ENCODE peak calls at places on chromosomes 5 and 9, in five cellular contexts. E is PC-3, T is A673, L is mesendoderm, F is lung. Z is an unnamed sample. For H3K36me3, the result is how much of the 10 kb centered on the place peaks cover.

GRCh38 chr5:102554728-102555127 is 55.9 kb upstream of the SLCO6A1 start:
- DNase-seq in E (peak), T (peak), L (peak), F (no peak), Z (peak)

GRCh38 chr5:80275347-80275746 is 19.5 kb upstream of the SERINC5 start:
- DNase-seq in E (peak), T (peak), L (peak), F (no peak), Z (peak)

GRCh38 chr5:37875051-37875787 is 35.4 kb upstream of the GDNF start:
- DNase-seq in E (peak), T (peak), L (peak), F (no peak), Z (no peak)

GRCh38 chr5:167827766-167828165 is 463.7 kb upstream of the WWC1 start:
- DNase-seq in E (peak), T (no peak), L (no peak), F (no peak), Z (no peak)

GRCh38 chr5:61823796-61824195 is 482.2 kb upstream of the KIF2A start:
- DNase-seq in E (no peak), T (no peak), L (no peak), F (no peak), Z (peak)

GRCh38 chr9:129276486-129277260 is 98.6 kb upstream of the IER5L start:
- DNase-seq in E (no peak), T (no peak), L (no peak), F (no peak), Z (no peak)

GRCh38 chr9:36424289-36425055 is 24.4 kb upstream of the RNF38 start:
- DNase-seq in E (no peak), T (no peak), L (no peak), F (no peak), Z (no peak)

GRCh38 chr9:92729735-92730155 is 34.9 kb downstream of the BICD2 start:
- DNase-seq in E (no peak), T (no peak), L (no peak), F (no peak), Z (no peak)

GRCh38 chr5:143751342-143751741 is 60.6 kb upstream of the HMHB1 start:
- DNase-seq in E (no peak), T (no peak), L (no peak), F (no peak), Z (no peak)

GRCh38 chr5:12214631-12215030 is 310.4 kb upstream of the CTNND2 start:
- DNase-seq in E (peak), T (no peak), L (no peak), F (no peak), Z (no peak)

GRCh38 chr5:106610041-106610440 is 1060.7 kb downstream of the EFNA5 start:
- DNase-seq in E (no peak), T (no peak), L (no peak), F (no peak), Z (no peak)

GRCh38 chr5:127958421-127959011 is 125.0 kb upstream of the SLC12A2 start:
- DNase-seq in E (peak), T (peak), L (no peak), F (no peak), Z (peak)

GRCh38 chr5:119357309-119357708 is 1.5 kb downstream of the TNFAIP8 start:
- DNase-seq in E (no peak), T (no peak), L (no peak), F (no peak), Z (no peak)

GRCh38 chr9:128203024-128203841 is at the start of gene DNM1:
- DNase-seq in E (peak), T (peak), L (peak), F (peak), Z (peak)

GRCh38 chr5:107719207-107719606 is 48.5 kb upstream of the EFNA5 start:
- DNase-seq in E (no peak), T (no peak), L (no peak), F (no peak), Z (peak)

GRCh38 chr9:69104830-69105527 is 69.1 kb upstream of the TJP2 start:
- DNase-seq in E (peak), T (no peak), L (peak), F (peak), Z (no peak)

GRCh38 chr5:65395526-65396155 is 86.1 kb downstream of the ADAMTS6 start:
- DNase-seq in E (no peak), T (no peak), L (no peak), F (no peak), Z (no peak)

GRCh38 chr5:107502711-107503110 is 168.0 kb downstream of the EFNA5 start:
- DNase-seq in E (no peak), T (peak), L (peak), F (no peak), Z (no peak)

GRCh38 chr5:155546075-155546474 is 532.5 kb downstream of the KIF4B start:
- DNase-seq in E (no peak), T (no peak), L (no peak), F (no peak), Z (no peak)

GRCh38 chr9:69118656-69119055 is 55.4 kb upstream of the TJP2 start:
- DNase-seq in E (no peak), T (no peak), L (no peak), F (no peak), Z (no peak)

GRCh38 chr9:69180670-69181069 is 6.6 kb downstream of the TJP2 start:
- DNase-seq in E (peak), T (peak), L (peak), F (peak), Z (peak)

GRCh38 chr9:88646539-88646938 is 111.6 kb downstream of the NXNL2 start:
- DNase-seq in E (no peak), T (no peak), L (no peak), F (no peak), Z (no peak)

GRCh38 chr5:78472469-78473106 is 112.2 kb downstream of the SCAMP1 start:
- DNase-seq in E (no peak), T (peak), L (no peak), F (no peak), Z (no peak)

GRCh38 chr9:2274762-2275161 is 259.6 kb downstream of the SMARCA2 start:
- DNase-seq in E (no peak), T (no peak), L (no peak), F (no peak), Z (no peak)

GRCh38 chr5:58773744-58774441 is 191.0 kb downstream of the RAB3C start:
- DNase-seq in E (no peak), T (no peak), L (no peak), F (no peak), Z (peak)

GRCh38 chr9:108150736-108151135 is 661.2 kb upstream of the KLF4 start:
- DNase-seq in E (no peak), T (peak), L (no peak), F (peak), Z (no peak)

GRCh38 chr9:131817627-131818026 is 77.8 kb upstream of the RAPGEF1 start:
- DNase-seq in E (no peak), T (no peak), L (no peak), F (no peak), Z (peak)

GRCh38 chr5:171961117-171961516 is 45.3 kb downstream of the FBXW11 start:
- DNase-seq in E (no peak), T (no peak), L (no peak), F (no peak), Z (no peak)

GRCh38 chr9:120901704-120902103 is 24.7 kb upstream of the PHF19 start:
- DNase-seq in E (no peak), T (no peak), L (no peak), F (no peak), Z (no peak)

GRCh38 chr5:170576602-170577584 is 73.1 kb downstream of the KCNIP1 start:
- DNase-seq in E (no peak), T (no peak), L (no peak), F (no peak), Z (no peak)

GRCh38 chr5:168647083-168647482 is 67.9 kb upstream of the PANK3 start:
- DNase-seq in E (peak), T (no peak), L (peak), F (no peak), Z (no peak)

GRCh38 chr5:52989781-52990530 is 804 bp downstream of the ITGA2 start:
- DNase-seq in E (peak), T (peak), L (peak), F (peak), Z (peak)

GRCh38 chr9:129405831-129406220 is 215.1 kb downstream of the C9orf50 start:
- DNase-seq in E (no peak), T (no peak), L (no peak), F (no peak), Z (no peak)

GRCh38 chr9:115006660-115007059 is 76.3 kb upstream of the TNFSF8 start:
- DNase-seq in E (peak), T (no peak), L (no peak), F (no peak), Z (no peak)

GRCh38 chr5:133637206-133637605 is 24.9 kb upstream of the FSTL4 start:
- DNase-seq in E (no peak), T (no peak), L (no peak), F (no peak), Z (no peak)

GRCh38 chr9:14406463-14406862 is 92.5 kb upstream of the NFIB start:
- DNase-seq in E (no peak), T (no peak), L (no peak), F (no peak), Z (no peak)

GRCh38 chr9:13274901-13275641 is 4.4 kb downstream of the MPDZ start:
- DNase-seq in E (peak), T (peak), L (peak), F (no peak), Z (no peak)

GRCh38 chr9:34459941-34460340 is 1.3 kb downstream of the DNAI1 start:
- DNase-seq in E (no peak), T (no peak), L (no peak), F (no peak), Z (no peak)

GRCh38 chr5:35856186-35857003 is at the start of gene IL7R:
- DNase-seq in E (peak), T (no peak), L (no peak), F (no peak), Z (no peak)

GRCh38 chr9:135526089-135526729 is 5.0 kb downstream of the LCN1 start:
- DNase-seq in E (no peak), T (no peak), L (no peak), F (no peak), Z (no peak)

GRCh38 chr5:54458221-54458620 is 2.7 kb downstream of the HSPB3 start:
- DNase-seq in E (no peak), T (no peak), L (peak), F (no peak), Z (no peak)
- H3K27ac ChIP-seq in E (no peak), T (no peak), L (no peak), F (no peak), Z (no peak)

GRCh38 chr9:134419684-134420076 is 93.4 kb downstream of the RXRA start:
- DNase-seq in E (peak), T (no peak), L (peak), F (no peak), Z (no peak)

GRCh38 chr9:134420281-134420835 is 94.1 kb downstream of the RXRA start:
- DNase-seq in E (no peak), T (no peak), L (no peak), F (no peak), Z (no peak)

GRCh38 chr9:134418354-134418753 is 92.1 kb downstream of the RXRA start:
- DNase-seq in E (no peak), T (no peak), L (no peak), F (no peak), Z (no peak)

GRCh38 chr9:134420974-134421432 is 94.7 kb downstream of the RXRA start:
- DNase-seq in E (no peak), T (no peak), L (no peak), F (no peak), Z (no peak)

GRCh38 chr9:134418986-134419683 is 92.9 kb downstream of the RXRA start:
- DNase-seq in E (no peak), T (no peak), L (no peak), F (no peak), Z (no peak)
- H3K36me3 ChIP-seq in E (under half), T (under half), L (under half), F (under half), Z (under half)

DNA sequence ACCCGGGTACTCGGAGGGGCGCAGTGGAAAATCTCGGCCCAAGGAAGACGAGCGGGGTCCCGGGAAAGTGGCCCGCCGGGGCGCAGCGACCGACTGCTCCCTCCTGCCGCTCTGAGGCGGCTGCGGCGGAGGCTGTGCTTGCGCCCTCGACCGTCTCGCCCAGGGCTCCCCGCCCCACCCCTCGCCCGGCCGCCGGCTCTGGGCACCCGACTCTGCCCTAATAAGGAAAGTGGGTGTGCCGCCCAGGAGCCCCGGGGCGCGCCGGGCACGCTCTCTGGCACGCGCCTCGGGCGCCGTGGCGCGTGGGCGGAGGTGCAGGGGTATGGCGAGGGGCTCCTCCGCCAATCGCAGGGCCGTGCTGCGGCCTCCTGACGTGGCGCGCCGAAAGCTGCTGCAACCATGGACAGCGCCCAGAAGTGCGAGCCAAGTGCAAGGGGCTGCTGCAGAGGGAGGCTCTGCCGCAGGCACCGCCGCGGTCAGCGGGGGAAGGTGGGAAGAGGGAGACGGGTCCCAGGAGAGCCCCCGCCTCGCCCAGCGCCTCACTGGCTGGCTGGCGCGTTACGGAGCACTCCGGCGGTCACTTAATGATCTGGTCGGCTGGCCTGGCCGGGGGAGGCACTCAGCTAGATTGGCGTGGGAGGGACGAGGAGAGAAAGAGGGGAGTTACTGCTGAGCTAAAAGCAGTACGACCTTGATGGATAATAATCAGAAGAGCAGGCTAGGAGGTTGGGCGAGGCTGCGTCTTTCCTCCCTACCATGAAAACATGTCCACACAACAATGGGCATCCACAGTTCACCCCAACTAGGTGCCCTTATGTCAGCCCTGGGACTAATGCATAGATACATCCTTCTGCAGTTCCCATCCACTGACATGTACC is at the start of gene PRUNE2:
- DNase-seq in E (peak), T (peak), L (peak), F (peak), Z (peak)
- H3K4me3 ChIP-seq in E (peak), T (peak), L (peak), F (peak), Z (peak)

GRCh38 chr5:126594676-126595485 is at the start of gene ALDH7A1:
- DNase-seq in E (peak), T (peak), L (peak), F (peak), Z (peak)
- H3K27ac ChIP-seq in E (peak), T (peak), L (peak), F (peak), Z (peak)

GRCh38 chr5:181236954-181237641 is 6.6 kb downstream of the RACK1 start:
- DNase-seq in E (no peak), T (no peak), L (no peak), F (no peak), Z (no peak)
- H3K36me3 ChIP-seq in E (half or more), T (half or more), L (under half), F (half or more), Z (half or more)

GRCh38 chr5:151155777-151156731 is 1.5 kb downstream of the ANXA6 start:
- DNase-seq in E (no peak), T (peak), L (peak), F (no peak), Z (peak)
- H3K4me3 ChIP-seq in E (peak), T (peak), L (peak), F (peak), Z (peak)

GRCh38 chr5:142292249-142292648 is 32.6 kb downstream of the SPRY4 start:
- DNase-seq in E (no peak), T (no peak), L (peak), F (no peak), Z (no peak)
- H3K27ac ChIP-seq in E (no peak), T (no peak), L (no peak), F (no peak), Z (no peak)

GRCh38 chr5:179605026-179605833 is 18.2 kb downstream of the HNRNPH1 start:
- DNase-seq in E (no peak), T (no peak), L (no peak), F (no peak), Z (no peak)
- H3K36me3 ChIP-seq in E (under half), T (under half), L (under half), F (under half), Z (under half)

GRCh38 chr5:1883925-1884637 is 1.4 kb upstream of the IRX4 start:
- DNase-seq in E (no peak), T (no peak), L (peak), F (no peak), Z (no peak)

GRCh38 chr5:1882337-1883119 is at the start of gene IRX4:
- DNase-seq in E (peak), T (peak), L (peak), F (no peak), Z (no peak)

GRCh38 chr5:1881731-1882336 is 891 bp downstream of the IRX4 start:
- DNase-seq in E (no peak), T (no peak), L (peak), F (no peak), Z (no peak)

GRCh38 chr5:1884638-1885475 is 2.1 kb upstream of the IRX4 start:
- DNase-seq in E (no peak), T (no peak), L (peak), F (no peak), Z (no peak)

GRCh38 chr5:1883120-1883924 is 597 bp upstream of the IRX4 start:
- DNase-seq in E (peak), T (peak), L (peak), F (no peak), Z (no peak)
- H3K4me3 ChIP-seq in E (peak), T (no peak), L (no peak), F (no peak), Z (no peak)